ENCODE peak calls at places on chromosomes 5 and 9, in nine cellular contexts. M, U, T, Y, I, F, V, R and O are unnamed samples.
A peak's percentile ranks its signal among the peaks of the same experiment; 100 is the strongest.

GRCh38 chr9:131732636-131733340 is 7.1 kb downstream of the RAPGEF1 start:
- DNase-seq in M (no peak), U (no peak), T (no peak), Y (no peak), I (no peak), F (no peak), V (no peak), R (no peak), O (no peak)

GRCh38 chr9:135559606-135560005 is 1.9 kb upstream of the PAEP start:
- DNase-seq in M (no peak), U (no peak), T (no peak), Y (no peak), I (no peak), F (no peak), V (no peak), R (no peak), O (peak; percentile 18)

GRCh38 chr5:177447611-177448243 is 1.1 kb downstream of the PRR7 start:
- DNase-seq in M (peak; percentile 64), U (no peak), T (peak; percentile 77), Y (no peak), I (peak; percentile 94), F (peak; percentile 84), V (peak; percentile 60), R (peak; percentile 73), O (peak; percentile 87)

GRCh38 chr5:124806026-124806856 is 59.8 kb upstream of the ZNF608 start:
- DNase-seq in M (peak; percentile 68), U (no peak), T (peak; percentile 78), Y (no peak), I (peak; percentile 88), F (peak; percentile 25), V (peak; percentile 72), R (peak; percentile 84), O (no peak)

GRCh38 chr5:4947899-4948556 is 192.1 kb upstream of the ADAMTS16 start:
- DNase-seq in M (no peak), U (no peak), T (no peak), Y (no peak), I (no peak), F (no peak), V (no peak), R (peak; percentile 6), O (no peak)

GRCh38 chr5:9126490-9126889 is 419.4 kb downstream of the SEMA5A start:
- DNase-seq in M (no peak), U (no peak), T (no peak), Y (no peak), I (no peak), F (no peak), V (no peak), R (peak; percentile 57), O (no peak)

GRCh38 chr5:62208218-62208852 is 97.7 kb upstream of the KIF2A start:
- DNase-seq in M (no peak), U (no peak), T (no peak), Y (no peak), I (no peak), F (peak; percentile 14), V (no peak), R (no peak), O (no peak)

GRCh38 chr5:36606437-36607113 is at the start of gene SLC1A3:
- DNase-seq in M (peak; percentile 69), U (peak; percentile 81), T (no peak), Y (peak; percentile 76), I (peak; percentile 83), F (peak; percentile 24), V (peak; percentile 29), R (peak; percentile 85), O (peak; percentile 80)

GRCh38 chr5:179758905-179759304 is 26.3 kb downstream of the MAML1 start:
- DNase-seq in M (no peak), U (no peak), T (no peak), Y (no peak), I (no peak), F (no peak), V (no peak), R (peak; percentile 11), O (no peak)

GRCh38 chr9:34437006-34437925 is 21.1 kb downstream of the FAM219A start:
- DNase-seq in M (no peak), U (no peak), T (peak; percentile 74), Y (peak; percentile 81), I (peak; percentile 61), F (peak; percentile 87), V (no peak), R (peak; percentile 65), O (no peak)

GRCh38 chr9:95516736-95517558 is at the start of gene PTCH1:
- DNase-seq in M (peak; percentile 65), U (no peak), T (peak; percentile 83), Y (peak; percentile 53), I (peak; percentile 46), F (peak; percentile 42), V (peak; percentile 47), R (peak; percentile 55), O (no peak)

GRCh38 chr5:74394924-74395880 is 245.3 kb downstream of the ENC1 start:
- DNase-seq in M (peak; percentile 61), U (no peak), T (peak; percentile 19), Y (peak; percentile 92), I (peak; percentile 94), F (no peak), V (no peak), R (no peak), O (no peak)

GRCh38 chr5:6377582-6378127 is 692 bp downstream of the MED10 start:
- DNase-seq in M (no peak), U (no peak), T (no peak), Y (peak; percentile 28), I (peak; percentile 44), F (peak; percentile 36), V (no peak), R (no peak), O (no peak)

GRCh38 chr5:62340392-62340791 is 34.4 kb downstream of the KIF2A start:
- DNase-seq in M (no peak), U (no peak), T (peak; percentile 28), Y (no peak), I (no peak), F (peak; percentile 53), V (no peak), R (no peak), O (no peak)

GRCh38 chr5:173454764-173455598 is 126.8 kb upstream of the STC2 start:
- DNase-seq in M (peak; percentile 87), U (no peak), T (no peak), Y (no peak), I (peak; percentile 91), F (peak; percentile 93), V (no peak), R (peak; percentile 99), O (no peak)

DNA sequence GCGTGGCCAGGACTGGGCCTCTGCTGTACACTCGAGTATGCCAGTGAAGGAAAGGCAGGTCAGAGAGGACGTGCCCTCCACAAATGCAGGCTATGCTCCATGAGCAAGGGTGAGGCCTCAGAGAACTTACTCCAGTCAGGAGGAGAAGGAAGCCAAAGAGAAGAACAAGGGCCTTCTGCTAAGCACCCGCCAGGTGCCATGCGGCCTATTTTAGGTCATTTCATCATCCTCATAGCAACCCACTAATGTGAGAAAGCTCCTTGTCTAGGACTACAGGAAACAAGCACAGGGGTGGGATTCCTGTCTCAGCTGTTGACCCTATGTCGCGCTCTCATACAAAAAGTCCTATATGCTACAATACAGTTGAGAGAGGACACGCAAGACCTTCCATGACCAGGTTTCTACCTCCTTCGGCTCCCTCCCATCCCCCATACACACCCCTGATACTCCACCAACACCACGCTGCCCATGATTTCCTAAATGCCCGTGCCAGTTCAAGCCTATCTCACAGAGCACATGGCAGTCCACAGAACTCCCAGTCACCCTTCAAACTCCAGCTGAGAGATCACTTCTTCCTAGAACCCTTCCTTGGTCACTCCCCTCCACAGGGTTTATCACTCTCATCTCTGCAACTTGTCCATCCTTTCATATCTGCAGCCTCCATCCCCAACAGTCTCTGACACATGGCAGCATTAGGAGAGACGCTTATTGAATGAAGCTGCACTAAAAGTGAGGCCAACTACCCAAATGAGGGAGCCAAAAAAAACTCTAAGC is 26.8 kb downstream of the PSMB7 start:
- DNase-seq in M (no peak), U (no peak), T (no peak), Y (no peak), I (no peak), F (no peak), V (no peak), R (no peak), O (no peak)
- H3K4me1 ChIP-seq in M (peaks cover 51% of the 10 kb centered on the region), U (peaks cover 35% of the 10 kb centered on the region), T (peaks cover 33% of the 10 kb centered on the region), Y (no peaks in the 10 kb centered on the region), I (peaks cover 23% of the 10 kb centered on the region), F (peaks cover 80% of the 10 kb centered on the region), V (peaks cover 29% of the 10 kb centered on the region), R (peaks cover 26% of the 10 kb centered on the region), O (peaks cover 26% of the 10 kb centered on the region)

DNA sequence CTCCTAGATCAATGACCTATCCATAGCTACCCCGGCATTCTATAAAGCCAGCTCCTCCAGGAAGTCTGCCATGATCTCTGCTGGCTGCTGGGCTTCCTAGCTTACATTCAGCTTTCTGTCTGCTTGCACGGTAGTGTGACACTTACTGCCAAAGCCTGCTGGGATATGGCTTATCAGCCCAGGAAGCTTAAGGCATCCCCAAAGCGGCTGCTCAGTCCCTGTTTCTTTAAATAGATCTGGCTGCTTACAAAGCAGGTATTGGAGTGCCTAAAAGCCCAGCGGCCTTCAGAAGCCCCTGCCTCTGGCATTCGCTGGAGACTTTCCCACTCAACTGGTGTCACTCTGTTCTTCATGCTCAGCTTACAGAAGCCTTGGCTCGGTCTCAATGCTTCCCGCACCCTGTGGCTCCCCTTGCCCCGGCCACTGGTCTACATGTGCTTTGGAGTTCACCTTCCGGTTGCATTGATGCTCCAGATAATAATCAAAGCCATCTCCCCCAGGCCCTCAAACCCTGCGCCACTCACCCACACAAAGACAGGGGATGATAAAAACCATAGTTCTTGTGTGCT is 31.3 kb upstream of the STRBP start:
- DNase-seq in M (no peak), U (no peak), T (peak; percentile 66), Y (no peak), I (no peak), F (no peak), V (no peak), R (no peak), O (no peak)
- H3K4me1 ChIP-seq in M (peaks cover 13% of the 10 kb centered on the region), U (no peaks in the 10 kb centered on the region), T (no peaks in the 10 kb centered on the region), Y (no peaks in the 10 kb centered on the region), I (no peaks in the 10 kb centered on the region), F (peaks cover under 1% of the 10 kb centered on the region), V (peaks cover 4% of the 10 kb centered on the region), R (no peaks in the 10 kb centered on the region), O (peaks cover 8% of the 10 kb centered on the region)

DNA sequence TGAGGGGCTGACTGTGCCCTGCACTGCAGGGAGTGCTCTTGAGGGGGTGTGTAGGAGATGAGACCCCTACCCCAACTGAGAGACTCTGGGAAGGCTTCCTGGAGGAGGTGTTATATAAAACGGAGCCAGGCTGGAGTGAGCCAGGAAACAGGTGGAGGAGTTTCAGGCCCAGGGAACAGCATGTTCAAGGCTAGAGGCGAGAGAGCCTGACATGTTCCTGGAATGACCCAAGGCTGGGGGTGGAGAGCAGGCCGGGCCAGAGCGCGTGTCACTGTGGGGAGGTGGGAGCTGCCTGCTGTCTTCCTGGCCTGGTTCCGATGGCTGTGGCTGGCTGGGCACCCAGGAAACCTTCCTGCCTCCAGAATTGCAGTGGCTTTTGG is 48.7 kb downstream of the RXRA start:
- DNase-seq in M (peak; percentile 94), U (no peak), T (no peak), Y (no peak), I (no peak), F (no peak), V (peak; percentile 61), R (peak; percentile 27), O (no peak)
- H3K4me1 ChIP-seq in M (peaks cover 99% of the 10 kb centered on the region), U (peaks cover 100% of the 10 kb centered on the region), T (peaks cover 9% of the 10 kb centered on the region), Y (no peaks in the 10 kb centered on the region), I (peaks cover 91% of the 10 kb centered on the region), F (peaks cover 81% of the 10 kb centered on the region), V (peaks cover 98% of the 10 kb centered on the region), R (peaks cover 15% of the 10 kb centered on the region), O (peaks cover 52% of the 10 kb centered on the region)

DNA sequence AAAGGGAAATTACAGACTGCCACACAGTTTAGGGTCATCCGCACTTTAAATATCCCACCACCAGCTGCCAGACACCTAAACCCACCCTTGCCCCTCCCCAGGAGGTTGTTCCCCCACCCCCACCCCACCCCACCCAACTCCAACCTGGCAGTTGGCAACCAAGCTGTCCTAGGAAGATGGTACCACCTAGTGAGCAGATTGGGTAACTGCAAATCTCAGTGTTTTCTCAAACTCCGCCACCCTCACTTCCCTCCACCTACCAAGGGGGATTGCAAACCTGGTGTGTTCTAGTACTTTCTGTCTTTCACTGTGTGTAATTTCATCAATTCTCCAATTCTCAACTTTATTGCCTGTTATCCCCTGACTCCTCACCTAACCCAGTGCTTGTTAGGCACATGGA is 323.8 kb upstream of the IRX2 start:
- DNase-seq in M (no peak), U (no peak), T (no peak), Y (no peak), I (no peak), F (no peak), V (no peak), R (no peak), O (no peak)
- H3K4me1 ChIP-seq in M (no peaks in the 10 kb centered on the region), U (no peaks in the 10 kb centered on the region), T (no peaks in the 10 kb centered on the region), Y (no peaks in the 10 kb centered on the region), I (no peaks in the 10 kb centered on the region), F (no peaks in the 10 kb centered on the region), V (no peaks in the 10 kb centered on the region), R (no peaks in the 10 kb centered on the region), O (no peaks in the 10 kb centered on the region)